ENCODE peak calls at places on chromosomes 7 and 10, in five cellular contexts. G, X, P, D and N are unnamed samples.
A peak's percentile ranks its signal among the peaks of the same experiment; 100 is the strongest.

GRCh38 chr10:67520924-67521520 is 175.0 kb downstream of the CTNNA3 start:
- DNase-seq in P (peak; percentile 10), G (peak; percentile 73), D (no peak), X (peak; percentile 70), N (no peak)

GRCh38 chr10:45404087-45404769 is 30.2 kb downstream of the ALOX5 start:
- DNase-seq in G (no peak), D (no peak), X (peak; percentile 8), P (no peak), N (no peak)

GRCh38 chr10:77798940-77799339 is 127.6 kb downstream of the DLG5 start:
- DNase-seq in D (no peak), X (peak; percentile 14), G (no peak), P (no peak), N (no peak)

GRCh38 chr7:151313857-151314256 is 27.8 kb upstream of the NUB1 start:
- DNase-seq in X (peak; percentile 86), P (no peak), D (peak; percentile 53), G (peak; percentile 55), N (peak; percentile 81)

GRCh38 chr10:119908201-119908600 is 15.7 kb downstream of the SEC23IP start:
- DNase-seq in D (no peak), G (peak; percentile 5), P (no peak), X (peak; percentile 24), N (no peak)

GRCh38 chr10:92886334-92886961 is 38.1 kb downstream of the EXOC6 start:
- DNase-seq in X (peak; percentile 2), G (no peak), D (no peak), P (no peak), N (no peak)

GRCh38 chr7:84948632-84949031 is 238.2 kb downstream of the SEMA3D start:
- DNase-seq in D (no peak), X (no peak), G (no peak), P (no peak), N (no peak)

GRCh38 chr10:114026189-114027040 is 17.3 kb upstream of the ADRB1 start:
- DNase-seq in D (no peak), X (peak; percentile 73), G (peak; percentile 49), P (no peak), N (no peak)

GRCh38 chr7:27251513-27252306 is 9.1 kb downstream of the EVX1 start:
- DNase-seq in D (no peak), P (no peak), X (no peak), G (no peak), N (no peak)

DNA sequence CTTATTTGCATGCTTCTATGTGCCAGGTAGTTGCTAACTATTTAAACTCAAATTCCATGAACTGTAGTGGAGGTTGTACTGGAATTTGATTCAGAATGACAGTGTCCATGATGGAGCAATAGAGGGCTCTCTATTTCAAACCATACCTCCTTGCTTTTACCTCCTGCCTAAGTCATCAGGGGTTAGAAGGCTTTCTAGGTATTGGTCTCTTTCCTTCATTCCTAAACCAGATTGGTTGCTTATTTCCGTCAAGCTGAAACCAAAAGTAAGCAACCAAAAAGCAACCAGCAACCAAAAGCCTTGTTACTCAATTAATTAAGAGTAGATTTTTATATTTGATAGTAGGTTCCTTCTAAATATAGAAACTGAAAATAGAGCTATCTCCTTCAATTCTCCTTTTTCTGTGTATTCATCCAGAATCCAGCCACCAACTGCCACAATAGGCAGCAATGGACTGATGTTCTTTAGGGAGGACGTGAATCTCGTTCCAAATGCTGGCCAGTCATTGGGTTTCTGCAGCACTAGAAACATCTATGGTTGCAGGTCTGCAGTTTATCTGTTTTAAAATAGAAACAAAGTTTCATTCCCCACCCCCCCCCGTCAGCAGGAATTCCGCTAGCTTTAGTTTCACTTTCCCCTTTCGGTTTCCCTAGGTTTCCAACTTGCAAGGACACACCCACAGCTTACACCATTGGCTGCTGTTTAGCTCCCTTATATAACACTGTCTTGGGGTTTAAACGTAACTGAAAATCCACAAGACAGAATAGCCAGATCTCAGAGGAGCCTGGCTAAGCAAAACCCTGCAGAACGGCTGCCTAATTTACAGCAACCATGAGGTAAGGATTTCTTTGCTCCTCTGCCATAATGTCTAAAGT is at the start of gene IFIT1:
- DNase-seq in X (peak; percentile 91), P (peak; percentile 59), D (peak; percentile 31), G (peak; percentile 96), N (no peak)
- H3K4me1 ChIP-seq in X (peaks cover 11% of the 10 kb centered on the region), P (peaks cover 8% of the 10 kb centered on the region), D (peaks cover 27% of the 10 kb centered on the region), G (peaks cover 4% of the 10 kb centered on the region), N (peaks cover 42% of the 10 kb centered on the region)

GRCh38 chr10:104643023-104643663 is 2.1 kb downstream of the SORCS3 start:
- DNase-seq in X (no peak), G (no peak), D (no peak), P (no peak), N (no peak)
- H3K27me3 ChIP-seq in X (peaks cover 41% of the 10 kb centered on the region), G (peaks cover 28% of the 10 kb centered on the region), D (no peaks in the 10 kb centered on the region), P (peaks cover 64% of the 10 kb centered on the region), N (peaks cover 70% of the 10 kb centered on the region)

GRCh38 chr7:32890010-32890552 is 1.5 kb downstream of the KBTBD2 start:
- DNase-seq in X (peak; percentile 61), P (no peak), G (peak; percentile 67), D (no peak), N (no peak)

GRCh38 chr7:32891046-32891799 is at the start of gene KBTBD2:
- DNase-seq in G (peak; percentile 84), P (peak; percentile 85), X (peak; percentile 90), D (peak; percentile 20), N (peak; percentile 94)

GRCh38 chr7:32890553-32891045 is 961 bp downstream of the KBTBD2 start:
- DNase-seq in X (peak; percentile 87), D (no peak), G (peak; percentile 87), P (peak; percentile 33), N (no peak)

GRCh38 chr7:32887395-32887794 is 4.2 kb downstream of the KBTBD2 start:
- DNase-seq in G (no peak), X (no peak), P (no peak), D (no peak), N (no peak)

DNA sequence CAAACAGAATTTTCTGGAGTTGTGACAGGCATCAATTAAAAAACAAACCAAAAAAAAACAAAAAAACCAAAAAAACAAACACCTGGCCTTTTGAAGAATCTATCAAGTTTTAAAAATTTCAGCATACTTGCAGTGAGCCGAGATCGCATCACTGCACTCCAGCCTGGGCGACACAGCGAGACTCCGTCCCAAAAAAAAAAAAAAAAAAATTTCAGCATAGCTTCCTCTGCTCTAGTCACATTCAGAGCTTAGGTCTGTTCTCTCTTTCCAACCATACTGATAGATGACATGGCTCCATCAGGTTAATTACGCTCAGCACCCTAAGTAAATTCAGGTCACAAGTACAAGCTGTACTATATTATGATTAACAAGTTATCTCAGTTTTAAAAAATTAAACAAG is 3.1 kb downstream of the KBTBD2 start:
- DNase-seq in G (no peak), P (no peak), D (no peak), X (no peak), N (no peak)
- H3K4me1 ChIP-seq in G (peaks cover 7% of the 10 kb centered on the region), P (peaks cover 12% of the 10 kb centered on the region), D (peaks cover 56% of the 10 kb centered on the region), X (peaks cover 35% of the 10 kb centered on the region), N (peaks cover 65% of the 10 kb centered on the region)

GRCh38 chr7:18555968-18556367 is 60.4 kb downstream of the HDAC9 start:
- DNase-seq in X (no peak), D (no peak), P (no peak), G (no peak), N (no peak)
- H3K27me3 ChIP-seq in X (no peaks in the 10 kb centered on the region), D (no peaks in the 10 kb centered on the region), P (no peaks in the 10 kb centered on the region), G (no peaks in the 10 kb centered on the region), N (no peaks in the 10 kb centered on the region)

GRCh38 chr10:16519250-16519907 is 2.3 kb downstream of the C1QL3 start:
- DNase-seq in D (no peak), G (peak; percentile 4), X (no peak), P (no peak), N (no peak)
- H3K4me1 ChIP-seq in D (peaks cover 27% of the 10 kb centered on the region), G (no peaks in the 10 kb centered on the region), X (no peaks in the 10 kb centered on the region), P (peaks cover 5% of the 10 kb centered on the region), N (peaks cover 2% of the 10 kb centered on the region)